ENCODE peak calls at places on chromosome 16, in nine cellular contexts. Z is Caco-2; U is mucosa of descending colon; N is activated CD4-positive, alpha-beta T cell treated with anti-CD3 and anti-CD28 coated beads for 48 hours; J is PC-3; E is AG04450; T is T-helper 1 cell; D is ELR; P is breast epithelium. I is an unnamed sample.

GRCh38 chr16:66390346-66391108 is 24.0 kb downstream of the CDH5 start:
- DNase-seq in Z (no peak), U (no peak), N (no peak), J (no peak), E (no peak), T (no peak), D (no peak), P (no peak), I (no peak)

GRCh38 chr16:54584121-54584520 is 297.5 kb upstream of the IRX3 start:
- DNase-seq in Z (peak), U (no peak), N (no peak), J (no peak), E (no peak), T (no peak), D (no peak), P (no peak), I (no peak)

GRCh38 chr16:52861614-52862022 is 191.1 kb downstream of the CHD9NB start:
- DNase-seq in Z (no peak), U (no peak), N (no peak), J (peak), E (no peak), T (no peak), D (peak), P (no peak), I (peak)

GRCh38 chr16:17544785-17545184 is 74.0 kb upstream of the XYLT1 start:
- DNase-seq in Z (no peak), U (no peak), N (peak), J (no peak), E (no peak), T (no peak), D (peak), P (no peak), I (no peak)

GRCh38 chr16:2142942-2143868 is 5.2 kb upstream of the RAB26 start:
- DNase-seq in Z (peak), U (peak), N (peak), J (no peak), E (no peak), T (no peak), D (no peak), P (no peak), I (no peak)

GRCh38 chr16:77732241-77732946 is 10.1 kb downstream of the NUDT7 start:
- DNase-seq in Z (no peak), U (no peak), N (peak), J (no peak), E (peak), T (no peak), D (peak), P (no peak), I (no peak)

GRCh38 chr16:27181020-27181419 is 22.3 kb upstream of the KDM8 start:
- DNase-seq in Z (no peak), U (no peak), N (no peak), J (no peak), E (no peak), T (no peak), D (no peak), P (no peak), I (no peak)

GRCh38 chr16:23952128-23953041 is 116.6 kb downstream of the PRKCB start:
- DNase-seq in Z (no peak), U (no peak), N (peak), J (no peak), E (no peak), T (no peak), D (peak), P (no peak), I (no peak)

GRCh38 chr16:66364117-66364958 is 2.2 kb upstream of the CDH5 start:
- DNase-seq in Z (no peak), U (peak), N (no peak), J (peak), E (no peak), T (no peak), D (no peak), P (no peak), I (peak)

GRCh38 chr16:84687715-84688114 is 12.1 kb upstream of the USP10 start:
- DNase-seq in Z (no peak), U (no peak), N (peak), J (peak), E (peak), T (no peak), D (peak), P (no peak), I (no peak)

GRCh38 chr16:11748404-11749254 is 6.0 kb upstream of the TXNDC11 start:
- DNase-seq in Z (peak), U (peak), N (no peak), J (no peak), E (no peak), T (no peak), D (no peak), P (no peak), I (peak)

GRCh38 chr16:56145369-56145768 is 45.9 kb upstream of the GNAO1 start:
- DNase-seq in Z (no peak), U (no peak), N (no peak), J (no peak), E (no peak), T (no peak), D (no peak), P (no peak), I (no peak)

GRCh38 chr16:2031081-2031577 is 4.4 kb downstream of the NHERF2 start:
- DNase-seq in Z (no peak), U (no peak), N (no peak), J (no peak), E (no peak), T (no peak), D (no peak), P (no peak), I (no peak)

GRCh38 chr16:23908790-23909189 is 73.0 kb downstream of the PRKCB start:
- DNase-seq in Z (no peak), U (no peak), N (no peak), J (no peak), E (no peak), T (no peak), D (no peak), P (no peak), I (no peak)

GRCh38 chr16:70594569-70594968 is 51.8 kb upstream of the IL34 start:
- DNase-seq in Z (no peak), U (no peak), N (no peak), J (peak), E (no peak), T (no peak), D (no peak), P (peak), I (no peak)

I was measured in transverse colon.